ENCODE peak calls at places on chromosomes 13 and 19, in six cellular contexts. O is fibroblast of lung, I is HepG2, Q is choroid plexus epithelial cell, G is adrenal gland, H is progenitor cell of endocrine pancreas. C is an unnamed sample.

GRCh38 chr19:2330632-2331284 is 2.3 kb downstream of the SPPL2B start:
- DNase-seq in I (peak), O (no peak), G (no peak), Q (no peak), H (no peak), C (no peak)

GRCh38 chr13:85266331-85266730 is 532.9 kb downstream of the SLITRK6 start:
- DNase-seq in Q (peak), H (no peak), G (no peak), O (no peak), I (no peak), C (no peak)

GRCh38 chr19:31501427-31502195 is 152.4 kb upstream of the TSHZ3 start:
- DNase-seq in G (no peak), I (no peak), Q (no peak), H (no peak), O (no peak), C (peak)

GRCh38 chr19:991174-991931 is 7.2 kb downstream of the WDR18 start:
- DNase-seq in H (no peak), O (peak), I (no peak), G (peak), Q (peak), C (no peak)

GRCh38 chr13:24741016-24741662 is 22.8 kb upstream of the RNF17 start:
- DNase-seq in Q (peak), H (no peak), G (no peak), O (no peak), I (peak), C (peak)

GRCh38 chr13:43687038-43687437 is 99.7 kb downstream of the ENOX1 start:
- DNase-seq in Q (no peak), H (no peak), I (no peak), G (no peak), O (no peak), C (no peak)

GRCh38 chr13:48004201-48004600 is 3.1 kb upstream of the SUCLA2 start:
- DNase-seq in G (no peak), O (no peak), I (no peak), H (no peak), Q (no peak), C (no peak)

GRCh38 chr13:20305587-20305986 is 73.5 kb upstream of the GJB6 start:
- DNase-seq in O (no peak), G (no peak), I (no peak), Q (no peak), H (no peak), C (no peak)

GRCh38 chr13:48291730-48292129 is 11.8 kb upstream of the RB1 start:
- DNase-seq in O (no peak), H (no peak), I (peak), Q (peak), G (no peak), C (no peak)

GRCh38 chr13:45434556-45435371 is 16.6 kb upstream of the SLC25A30 start:
- DNase-seq in O (no peak), G (no peak), Q (no peak), I (peak), H (no peak), C (no peak)

GRCh38 chr13:99605417-99606321 is 104.4 kb downstream of the TM9SF2 start:
- DNase-seq in I (peak), G (peak), H (peak), O (no peak), Q (no peak), C (no peak)

GRCh38 chr19:49128545-49129237 is 9.3 kb downstream of the PPFIA3 start:
- DNase-seq in H (no peak), Q (no peak), G (no peak), O (no peak), I (no peak), C (no peak)

GRCh38 chr13:113172419-113172926 is 14.0 kb downstream of the PROZ start:
- DNase-seq in Q (no peak), O (no peak), G (no peak), I (no peak), H (no peak), C (peak)

GRCh38 chr19:858284-858683 is 1.2 kb upstream of the CFD start:
- DNase-seq in O (no peak), Q (no peak), H (no peak), G (no peak), I (no peak), C (no peak)

GRCh38 chr19:41746593-41747227 is 8.6 kb upstream of the CEACAM6 start:
- DNase-seq in H (no peak), I (peak), G (peak), O (peak), Q (peak), C (no peak)

GRCh38 chr13:75635101-75635620 is 969 bp upstream of the LMO7 start:
- DNase-seq in O (no peak), I (peak), Q (peak), G (peak), H (no peak), C (no peak)

GRCh38 chr19:4327252-4327876 is 11.3 kb downstream of the STAP2 start:
- DNase-seq in O (peak), G (peak), Q (peak), I (no peak), H (peak), C (peak)

GRCh38 chr19:20164456-20164855 is 2.6 kb upstream of the ZNF486 start:
- DNase-seq in G (no peak), H (no peak), O (no peak), I (no peak), Q (no peak), C (no peak)

GRCh38 chr19:15563325-15563794 is 51.7 kb upstream of the CYP4F8 start:
- DNase-seq in Q (peak), H (no peak), O (no peak), I (peak), G (peak), C (no peak)

GRCh38 chr13:70394149-70394548 is 285.9 kb upstream of the KLHL1 start:
- DNase-seq in G (no peak), I (no peak), O (no peak), Q (no peak), H (no peak), C (no peak)

GRCh38 chr13:32031025-32031814 is at the start of gene FRY:
- DNase-seq in Q (peak), G (peak), H (peak), O (peak), I (peak), C (no peak)

GRCh38 chr19:3632739-3633558 is 6.4 kb upstream of the CACTIN start:
- DNase-seq in G (no peak), O (no peak), I (no peak), Q (no peak), H (no peak), C (no peak)

GRCh38 chr13:27199691-27200090 is 28.1 kb upstream of the USP12 start:
- DNase-seq in O (no peak), G (no peak), Q (no peak), I (no peak), H (no peak), C (no peak)

GRCh38 chr13:27203186-27203585 is 31.6 kb upstream of the USP12 start:
- DNase-seq in H (no peak), Q (no peak), I (no peak), G (no peak), O (no peak), C (no peak)

GRCh38 chr13:27201661-27202060 is 30.1 kb upstream of the USP12 start:
- DNase-seq in Q (no peak), H (no peak), G (no peak), O (peak), I (no peak), C (no peak)

GRCh38 chr13:27200413-27201066 is 28.9 kb upstream of the USP12 start:
- DNase-seq in I (no peak), O (no peak), Q (no peak), H (no peak), G (no peak), C (no peak)

GRCh38 chr13:27203854-27204253 is 32.2 kb upstream of the USP12 start:
- DNase-seq in H (no peak), I (peak), Q (peak), G (no peak), O (peak), C (no peak)
- TF ChIP-seq CTCF in H (no peak), I (peak), Q (peak), G (peak), O (no peak), C (peak)

GRCh38 chr13:30616927-30617314 is 799 bp upstream of the USPL1 start:
- DNase-seq in O (peak), I (peak), H (peak), G (peak), Q (peak), C (peak)
- TF ChIP-seq CTCF in O (no peak), I (no peak), H (no peak), G (no peak), Q (peak), C (no peak)

GRCh38 chr19:17685451-17686026 is 2.6 kb downstream of the UNC13A start:
- DNase-seq in I (no peak), Q (no peak), G (no peak), H (no peak), O (no peak), C (no peak)
- TF ChIP-seq CTCF in I (no peak), Q (no peak), G (no peak), H (no peak), O (no peak), C (no peak)

GRCh38 chr19:43526884-43527859 is at the start of gene ETHE1:
- DNase-seq in G (peak), Q (peak), O (peak), I (peak), H (peak), C (peak)
- TF ChIP-seq CTCF in G (no peak), Q (no peak), O (no peak), I (peak), H (no peak), C (no peak)

GRCh38 chr13:22080832-22081231 is 410.0 kb downstream of the FGF9 start:
- DNase-seq in Q (no peak), G (no peak), I (no peak), O (no peak), H (no peak), C (no peak)
- TF ChIP-seq CTCF in Q (no peak), G (no peak), I (no peak), O (no peak), H (no peak), C (no peak)

GRCh38 chr13:97659602-97660001 is 225.6 kb downstream of the RAP2A start:
- DNase-seq in G (peak), O (peak), Q (peak), I (peak), H (no peak), C (peak)
- TF ChIP-seq CTCF in G (peak), O (peak), Q (peak), I (peak), H (peak), C (peak)

C was measured in osteocyte.